ENCODE peak calls at places on chromosomes 1 and 21, in four cellular contexts. K is CD4-positive, alpha-beta T cell; Q is heart right ventricle; L is PC-3. X is an unnamed sample.

GRCh38 chr1:43321331-43321891 is 16.2 kb upstream of the MPL start:
- DNase-seq in K (no peak), Q (no peak), L (no peak), X (no peak)

GRCh38 chr1:100494393-100495084 is 43.4 kb upstream of the GPR88 start:
- DNase-seq in K (no peak), Q (no peak), L (peak), X (no peak)

GRCh38 chr1:1282998-1283397 is 2.8 kb downstream of the SCNN1D start:
- DNase-seq in K (no peak), Q (no peak), L (peak), X (no peak)

GRCh38 chr1:27318596-27318995 is 3.4 kb upstream of the TMEM222 start:
- DNase-seq in K (no peak), Q (no peak), L (no peak), X (no peak)

GRCh38 chr1:234111458-234112142 is 207.1 kb downstream of the SLC35F3 start:
- DNase-seq in K (no peak), Q (no peak), L (peak), X (no peak)

GRCh38 chr1:203216274-203217138 is 13.0 kb downstream of the CHIT1 start:
- DNase-seq in K (peak), Q (peak), L (peak), X (no peak)

GRCh38 chr1:54350360-54350759 is 55.8 kb downstream of the SSBP3 start:
- DNase-seq in K (no peak), Q (no peak), L (no peak), X (no peak)

GRCh38 chr21:31396399-31396798 is 52.3 kb upstream of the TIAM1 start:
- DNase-seq in K (no peak), Q (no peak), L (no peak), X (no peak)

GRCh38 chr1:23239638-23240295 is 22.5 kb upstream of the HTR1D start:
- DNase-seq in K (no peak), Q (no peak), L (no peak), X (no peak)

GRCh38 chr1:153509729-153510354 is 25.9 kb downstream of the S100A6 start:
- DNase-seq in K (peak), Q (no peak), L (peak), X (peak)

GRCh38 chr1:169105434-169106094 is 926 bp upstream of the ATP1B1 start:
- DNase-seq in K (peak), Q (peak), L (peak), X (peak)

GRCh38 chr1:91799159-91799558 is 86.8 kb downstream of the TGFBR3 start:
- DNase-seq in K (no peak), Q (no peak), L (no peak), X (no peak)

GRCh38 chr1:60672435-60672834 is 409.9 kb upstream of the NFIA start:
- DNase-seq in K (no peak), Q (no peak), L (no peak), X (no peak)

GRCh38 chr1:16980473-16981268 is at the start of gene MFAP2:
- DNase-seq in K (no peak), Q (no peak), L (no peak), X (no peak)

GRCh38 chr1:69739181-69739580 is 171.5 kb downstream of the LRRC7 start:
- DNase-seq in K (no peak), Q (no peak), L (no peak), X (no peak)

GRCh38 chr1:27535386-27535785 is 45.4 kb upstream of the WASF2 start:
- DNase-seq in K (no peak), Q (no peak), L (no peak), X (no peak)

GRCh38 chr1:177561436-177561835 is 390.7 kb downstream of the BRINP2 start:
- DNase-seq in K (no peak), Q (no peak), L (no peak), X (no peak)

GRCh38 chr1:98903726-98904125 is 100.9 kb downstream of the PLPPR5 start:
- DNase-seq in K (no peak), Q (no peak), L (peak), X (no peak)

GRCh38 chr1:107530543-107530942 is 389.7 kb downstream of the NTNG1 start:
- DNase-seq in K (no peak), Q (no peak), L (peak), X (no peak)

GRCh38 chr1:93350322-93350721 is 4.6 kb downstream of the DR1 start:
- DNase-seq in K (no peak), Q (no peak), L (no peak), X (no peak)

GRCh38 chr1:226408285-226409184 is 642 bp upstream of the PARP1 start:
- DNase-seq in K (no peak), Q (no peak), L (no peak), X (no peak)

GRCh38 chr1:211697356-211697755 is 21.9 kb upstream of the NEK2 start:
- DNase-seq in K (no peak), Q (no peak), L (no peak), X (no peak)

GRCh38 chr1:88680446-88680845 is 3.6 kb upstream of the PKN2 start:
- DNase-seq in K (no peak), Q (no peak), L (peak), X (no peak)

GRCh38 chr1:219659682-219660081 is 46.8 kb upstream of the ZC3H11B start:
- DNase-seq in K (no peak), Q (no peak), L (peak), X (no peak)

GRCh38 chr1:54277451-54278355 is 77.7 kb downstream of the MRPL37 start:
- DNase-seq in K (no peak), Q (no peak), L (no peak), X (no peak)

GRCh38 chr1:21956720-21957552 is 19.8 kb upstream of the HSPG2 start:
- DNase-seq in K (peak), Q (peak), L (peak), X (no peak)

GRCh38 chr1:210633140-210633539 is 304.4 kb downstream of the HHAT start:
- DNase-seq in K (no peak), Q (no peak), L (no peak), X (no peak)

GRCh38 chr1:155063550-155064108 is at the start of gene EFNA4:
- DNase-seq in K (peak), Q (peak), L (peak), X (no peak)

GRCh38 chr21:16279658-16280581 is 550.1 kb downstream of the USP25 start:
- DNase-seq in K (no peak), Q (peak), L (no peak), X (no peak)

GRCh38 chr1:171220551-171221175 is 27.6 kb upstream of the FMO1 start:
- DNase-seq in K (no peak), Q (no peak), L (no peak), X (no peak)

GRCh38 chr1:156705918-156706646 is 699 bp upstream of the CRABP2 start:
- DNase-seq in K (peak), Q (peak), L (peak), X (peak)

GRCh38 chr1:24909388-24909898 is 20.6 kb downstream of the RUNX3 start:
- DNase-seq in K (no peak), Q (peak), L (peak), X (no peak)

GRCh38 chr1:63949965-63950364 is 176.1 kb downstream of the ROR1 start:
- DNase-seq in K (no peak), Q (peak), L (no peak), X (no peak)

GRCh38 chr1:150507912-150508864 is at the start of gene ECM1:
- DNase-seq in K (no peak), Q (peak), L (peak), X (no peak)

GRCh38 chr21:45509566-45510465 is 32.4 kb downstream of the SLC19A1 start:
- DNase-seq in K (no peak), Q (no peak), L (no peak), X (no peak)
- TF ChIP-seq CTCF in K (no peak), Q (no peak), L (no peak), X (no peak)

GRCh38 chr1:9057851-9058250 is 11.6 kb downstream of the SLC2A5 start:
- DNase-seq in K (no peak), Q (no peak), L (no peak), X (no peak)

GRCh38 chr1:9061252-9061948 is 8.0 kb downstream of the SLC2A5 start:
- DNase-seq in K (no peak), Q (no peak), L (no peak), X (no peak)

GRCh38 chr1:9059944-9060744 is 9.3 kb downstream of the SLC2A5 start:
- DNase-seq in K (no peak), Q (no peak), L (no peak), X (no peak)

GRCh38 chr1:9061949-9062555 is 7.4 kb downstream of the SLC2A5 start:
- DNase-seq in K (no peak), Q (no peak), L (no peak), X (no peak)

DNA sequence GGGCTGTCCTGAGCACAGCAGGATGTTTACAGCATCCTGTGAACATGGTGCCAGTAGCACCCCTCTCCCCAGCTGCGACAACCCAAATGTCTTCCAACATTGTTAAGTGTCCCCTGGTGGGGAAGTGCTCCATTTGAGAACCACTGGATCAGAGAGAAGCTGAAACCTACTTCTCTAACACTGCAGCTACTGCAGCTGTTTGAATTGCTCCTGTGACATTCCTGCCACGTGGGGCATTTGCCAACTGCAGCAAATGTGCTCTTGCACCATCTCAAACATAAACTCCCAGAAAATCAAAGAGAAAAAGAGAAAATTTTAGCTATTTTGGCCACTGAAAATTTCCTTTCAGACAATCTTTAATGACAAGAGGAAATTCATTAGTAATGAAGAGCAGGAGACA is 11.0 kb downstream of the SLC2A5 start:
- DNase-seq in K (no peak), Q (no peak), L (no peak), X (no peak)
- TF ChIP-seq CTCF in K (no peak), Q (no peak), L (peak), X (no peak)

DNA sequence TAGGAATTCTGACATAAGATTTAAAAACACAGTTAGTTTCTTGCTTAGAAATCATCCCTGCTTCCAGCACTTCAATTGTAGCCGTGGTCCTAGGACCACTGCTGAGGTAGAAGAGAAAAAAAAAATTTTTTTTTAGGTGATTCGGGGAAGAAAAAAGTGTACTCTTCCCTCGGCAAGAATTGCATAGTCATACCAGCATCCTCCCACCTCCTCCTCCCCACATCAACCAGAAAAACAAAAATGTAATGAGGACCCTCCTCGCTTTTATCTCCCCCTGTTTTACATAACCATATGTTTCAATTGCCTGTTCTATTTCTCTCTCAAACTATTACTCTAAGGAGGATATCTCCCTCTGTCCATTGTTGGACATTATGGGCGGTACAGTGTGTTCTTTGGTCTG is 10.5 kb upstream of the MFSD2A start:
- DNase-seq in K (no peak), Q (no peak), L (no peak), X (no peak)
- TF ChIP-seq CTCF in K (no peak), Q (no peak), L (no peak), X (no peak)

GRCh38 chr1:244236721-244237120 is 185.6 kb downstream of the ZBTB18 start:
- DNase-seq in K (no peak), Q (no peak), L (no peak), X (no peak)

GRCh38 chr1:244231572-244232315 is 180.7 kb downstream of the ZBTB18 start:
- DNase-seq in K (no peak), Q (no peak), L (peak), X (no peak)

GRCh38 chr1:244236101-244236500 is 185.0 kb downstream of the ZBTB18 start:
- DNase-seq in K (no peak), Q (no peak), L (no peak), X (no peak)

GRCh38 chr1:244231193-244231571 is 180.1 kb downstream of the ZBTB18 start:
- DNase-seq in K (no peak), Q (no peak), L (peak), X (no peak)

GRCh38 chr1:244234009-244234643 is 183.0 kb downstream of the ZBTB18 start:
- DNase-seq in K (no peak), Q (no peak), L (no peak), X (no peak)
- TF ChIP-seq CTCF in K (no peak), Q (no peak), L (no peak), X (no peak)

GRCh38 chr1:9701661-9702060 is 50.1 kb downstream of the PIK3CD start:
- DNase-seq in K (no peak), Q (no peak), L (peak), X (no peak)

GRCh38 chr1:9703681-9704080 is 52.1 kb downstream of the PIK3CD start:
- DNase-seq in K (no peak), Q (no peak), L (no peak), X (no peak)

GRCh38 chr1:9703165-9703509 is 51.6 kb downstream of the PIK3CD start:
- DNase-seq in K (no peak), Q (no peak), L (no peak), X (no peak)

GRCh38 chr1:9699361-9699760 is 47.8 kb downstream of the PIK3CD start:
- DNase-seq in K (no peak), Q (no peak), L (peak), X (no peak)

GRCh38 chr1:9700340-9700739 is 48.8 kb downstream of the PIK3CD start:
- DNase-seq in K (no peak), Q (no peak), L (peak), X (no peak)
- TF ChIP-seq CTCF in K (no peak), Q (no peak), L (no peak), X (no peak)

GRCh38 chr1:209199822-209200221 is 383.7 kb upstream of the CAMK1G start:
- DNase-seq in K (no peak), Q (no peak), L (no peak), X (no peak)
- TF ChIP-seq CTCF in K (no peak), Q (no peak), L (no peak), X (no peak)

GRCh38 chr21:35468991-35469390 is 419.9 kb upstream of the RUNX1 start:
- DNase-seq in K (no peak), Q (no peak), L (no peak), X (no peak)

GRCh38 chr21:35469446-35469845 is 420.3 kb upstream of the RUNX1 start:
- DNase-seq in K (no peak), Q (no peak), L (no peak), X (no peak)

GRCh38 chr21:35465750-35466149 is 416.6 kb upstream of the RUNX1 start:
- DNase-seq in K (no peak), Q (no peak), L (no peak), X (no peak)

GRCh38 chr21:35470522-35470921 is 421.4 kb upstream of the RUNX1 start:
- DNase-seq in K (no peak), Q (no peak), L (no peak), X (no peak)

DNA sequence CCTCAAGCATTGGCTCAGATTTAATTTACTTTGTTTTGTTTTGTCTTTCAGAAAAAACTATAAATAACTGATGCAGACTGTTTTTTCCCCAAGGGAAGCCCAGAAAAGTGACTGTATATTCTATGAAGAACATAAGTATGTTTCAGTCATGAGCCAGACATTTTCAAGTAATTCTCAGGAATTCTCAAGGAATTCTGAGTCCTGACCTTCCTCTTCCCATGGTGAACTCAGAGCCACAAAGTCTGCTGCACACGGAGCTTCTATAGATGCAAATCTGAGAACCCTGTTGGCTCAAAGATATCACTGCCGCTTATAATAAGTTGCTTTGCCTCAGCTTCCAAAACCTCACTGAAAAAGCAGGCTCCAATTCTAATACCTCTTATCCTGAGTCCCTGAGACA is 418.4 kb upstream of the RUNX1 start:
- DNase-seq in K (no peak), Q (no peak), L (no peak), X (no peak)
- TF ChIP-seq CTCF in K (no peak), Q (no peak), L (no peak), X (no peak)